ENCODE peak calls at places on chromosomes 4 and X, in eight cellular contexts. Y, O, B, U, V, D, P and N are unnamed samples.

GRCh38 chrX:106959897-106960296 is 39.7 kb downstream of the CLDN2 start:
- DNase-seq in Y (no peak), O (no peak), B (no peak), U (no peak), V (no peak), D (no peak), P (no peak), N (peak)

GRCh38 chrX:45824471-45824870 is 623.8 kb upstream of the DIPK2B start:
- DNase-seq in Y (peak), O (peak), B (no peak), U (peak), V (peak), D (no peak), P (no peak), N (peak)

GRCh38 chr4:123299212-123299651 is 97.4 kb upstream of the SPRY1 start:
- DNase-seq in Y (peak), O (no peak), B (no peak), U (no peak), V (no peak), D (no peak), P (no peak), N (peak)

GRCh38 chrX:46611658-46612362 is 38.2 kb downstream of the CHST7 start:
- DNase-seq in Y (no peak), O (no peak), B (no peak), U (no peak), V (no peak), D (no peak), P (no peak), N (no peak)

GRCh38 chrX:23202316-23202715 is 132.3 kb upstream of the PTCHD1 start:
- DNase-seq in Y (no peak), O (no peak), B (no peak), U (no peak), V (no peak), D (no peak), P (no peak), N (no peak)

GRCh38 chrX:96752776-96753175 is 68.1 kb downstream of the DIAPH2 start:
- DNase-seq in Y (peak), O (no peak), B (no peak), U (no peak), V (no peak), D (no peak), P (no peak), N (no peak)

GRCh38 chr4:184252136-184253071 is 34.7 kb upstream of the ENPP6 start:
- DNase-seq in Y (no peak), O (no peak), B (no peak), U (no peak), V (no peak), D (peak), P (no peak), N (no peak)

GRCh38 chr4:23853986-23854385 is 35.9 kb downstream of the PPARGC1A start:
- DNase-seq in Y (no peak), O (no peak), B (no peak), U (no peak), V (no peak), D (no peak), P (no peak), N (no peak)

GRCh38 chr4:74133786-74134499 is 24.0 kb upstream of the MTHFD2L start:
- DNase-seq in Y (peak), O (peak), B (peak), U (peak), V (peak), D (peak), P (peak), N (peak)

DNA sequence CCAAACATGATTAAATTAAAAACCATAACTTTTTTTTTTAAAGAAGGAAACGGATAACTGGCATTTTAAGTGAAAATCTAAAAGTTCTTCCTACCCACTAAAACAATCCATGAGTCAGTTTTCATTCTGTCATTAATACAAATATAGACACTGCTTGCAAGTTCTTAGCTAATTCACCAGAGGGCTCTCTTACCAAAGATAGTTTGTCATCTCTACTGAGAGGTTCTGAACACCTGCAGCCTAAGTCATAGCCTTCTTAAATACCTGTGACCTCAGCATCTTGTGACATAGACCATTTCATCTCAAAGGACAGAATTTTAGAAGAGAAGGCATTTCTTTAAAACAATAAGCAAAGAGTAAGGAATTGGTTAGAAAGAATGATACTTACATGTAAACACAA is 65.3 kb upstream of the FAM120C start:
- DNase-seq in Y (peak), O (no peak), B (no peak), U (no peak), V (no peak), D (no peak), P (no peak), N (peak)
- TF ChIP-seq CTCF in Y (peak), O (peak), B (no peak), U (no peak), V (peak), D (no peak), P (no peak), N (peak)

DNA sequence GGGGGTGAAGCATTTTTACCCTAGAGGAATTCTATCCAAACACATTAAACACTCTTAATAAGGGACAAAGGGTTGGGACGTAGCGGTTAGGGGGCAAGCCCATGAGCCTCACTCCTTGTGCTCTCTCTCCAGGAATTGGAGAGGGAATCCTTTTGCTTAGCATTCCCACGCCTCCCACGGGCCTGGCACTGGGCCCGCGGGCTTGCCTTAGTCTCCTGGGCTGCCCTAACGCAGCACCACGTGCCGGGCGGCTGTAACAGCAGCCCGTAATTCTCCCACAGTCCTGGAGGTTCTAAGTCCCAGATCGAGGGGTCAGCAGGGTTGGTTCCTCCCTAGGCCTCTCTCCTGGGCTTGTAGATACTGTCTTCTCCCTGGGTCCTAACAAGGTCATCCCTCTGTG is 67.5 kb downstream of the TBL1X start:
- DNase-seq in Y (peak), O (no peak), B (no peak), U (no peak), V (no peak), D (no peak), P (no peak), N (peak)
- H3K4me3 ChIP-seq in Y (no peak), O (no peak), B (no peak), U (no peak), V (no peak), D (no peak), P (no peak), N (no peak)

GRCh38 chr4:2755821-2756690 is at the start of gene TNIP2:
- DNase-seq in Y (peak), O (peak), B (peak), U (peak), V (peak), D (peak), P (peak), N (peak)
- TF ChIP-seq CTCF in Y (peak), O (peak), B (no peak), U (no peak), V (no peak), D (no peak), P (no peak), N (no peak)

DNA sequence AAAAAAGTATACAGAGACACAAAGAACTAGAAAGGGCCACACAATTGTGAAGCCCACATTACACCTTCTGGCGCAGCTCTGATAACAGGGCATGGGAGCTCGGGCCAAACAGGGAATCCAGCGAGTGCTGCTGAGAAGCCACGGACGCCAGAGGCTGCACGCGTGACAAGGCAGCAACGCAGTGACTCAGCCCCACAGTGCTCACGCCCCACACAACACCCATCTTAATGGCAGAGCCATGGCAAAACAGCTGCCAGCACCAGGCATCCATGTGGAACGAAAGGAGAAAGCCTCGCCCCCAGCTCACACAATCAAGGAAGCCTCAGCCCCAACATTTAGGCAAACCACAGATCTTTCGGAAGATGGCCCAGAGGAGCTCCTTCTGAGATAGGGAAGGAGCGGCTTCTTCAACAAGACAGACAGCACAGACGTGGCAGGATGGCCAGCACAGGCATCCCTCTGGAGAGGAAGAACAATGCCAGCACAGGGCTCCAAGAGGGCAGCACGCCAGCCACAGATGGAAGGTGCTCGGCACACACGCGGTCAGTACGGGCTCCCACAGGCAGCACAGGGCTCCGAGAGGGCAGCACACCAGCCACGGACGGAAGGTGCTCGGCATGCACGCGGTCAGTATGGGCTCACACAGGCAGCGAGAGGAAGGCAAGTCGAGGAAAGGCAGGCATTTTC is 33.1 kb downstream of the GAK start:
- DNase-seq in Y (no peak), O (no peak), B (no peak), U (no peak), V (no peak), D (peak), P (no peak), N (no peak)
- H3K4me3 ChIP-seq in Y (no peak), O (no peak), B (no peak), U (no peak), V (no peak), D (no peak), P (no peak), N (no peak)

DNA sequence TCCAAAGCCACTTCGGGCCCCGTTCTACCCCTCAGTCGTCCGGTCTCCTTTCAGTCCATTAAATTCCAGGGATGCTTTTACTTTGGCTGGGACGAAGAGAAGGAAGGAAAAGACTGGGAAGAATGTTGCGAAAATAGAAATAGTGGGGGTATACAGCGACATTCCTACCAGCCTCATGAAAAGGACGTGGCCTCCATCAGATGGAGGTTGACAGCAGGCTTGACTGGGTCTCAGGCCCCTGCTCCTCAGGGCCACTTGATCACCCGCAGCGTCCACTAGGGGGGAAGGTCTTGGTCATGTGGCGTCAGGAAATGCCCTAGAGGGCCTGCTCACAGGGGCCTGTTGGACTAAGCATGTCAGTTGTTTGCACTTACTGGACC is 671 bp upstream of the ANKRD50 start:
- DNase-seq in Y (peak), O (peak), B (peak), U (peak), V (peak), D (peak), P (peak), N (peak)
- TF ChIP-seq CTCF in Y (peak), O (peak), B (peak), U (no peak), V (peak), D (peak), P (peak), N (peak)

GRCh38 chrX:150896632-150897031 is 1.8 kb downstream of the CD99L2 start:
- DNase-seq in Y (no peak), O (no peak), B (no peak), U (no peak), V (no peak), D (no peak), P (no peak), N (no peak)

GRCh38 chrX:150899191-150899757 is 806 bp upstream of the CD99L2 start:
- DNase-seq in Y (peak), O (peak), B (peak), U (peak), V (peak), D (peak), P (peak), N (peak)

GRCh38 chrX:150893936-150894335 is 4.5 kb downstream of the CD99L2 start:
- DNase-seq in Y (no peak), O (no peak), B (no peak), U (no peak), V (no peak), D (no peak), P (no peak), N (no peak)

GRCh38 chrX:150898343-150899190 is at the start of gene CD99L2:
- DNase-seq in Y (peak), O (peak), B (peak), U (peak), V (peak), D (peak), P (peak), N (peak)

GRCh38 chrX:150897371-150898319 is 823 bp downstream of the CD99L2 start:
- DNase-seq in Y (peak), O (peak), B (no peak), U (peak), V (peak), D (peak), P (peak), N (peak)
- H3K4me3 ChIP-seq in Y (peak), O (peak), B (peak), U (peak), V (peak), D (peak), P (peak), N (peak)

GRCh38 chrX:10259716-10260115 is 102.9 kb downstream of the CLCN4 start:
- DNase-seq in Y (peak), O (no peak), B (no peak), U (no peak), V (no peak), D (no peak), P (no peak), N (peak)

GRCh38 chrX:10254746-10255145 is 98.0 kb downstream of the CLCN4 start:
- DNase-seq in Y (peak), O (no peak), B (no peak), U (no peak), V (no peak), D (no peak), P (no peak), N (peak)
- TF ChIP-seq CTCF in Y (no peak), O (no peak), B (no peak), U (no peak), V (no peak), D (no peak), P (no peak), N (peak)

GRCh38 chrX:38596939-38597338 is 35.6 kb downstream of the TSPAN7 start:
- DNase-seq in Y (no peak), O (no peak), B (no peak), U (no peak), V (no peak), D (no peak), P (no peak), N (no peak)

GRCh38 chrX:38600089-38600755 is 38.9 kb downstream of the TSPAN7 start:
- DNase-seq in Y (no peak), O (no peak), B (no peak), U (no peak), V (no peak), D (no peak), P (no peak), N (no peak)

GRCh38 chrX:38594434-38594833 is 33.1 kb downstream of the TSPAN7 start:
- DNase-seq in Y (no peak), O (no peak), B (no peak), U (no peak), V (no peak), D (no peak), P (no peak), N (no peak)

GRCh38 chrX:38595801-38596200 is 34.5 kb downstream of the TSPAN7 start:
- DNase-seq in Y (no peak), O (no peak), B (no peak), U (no peak), V (no peak), D (no peak), P (no peak), N (no peak)
- H3K4me3 ChIP-seq in Y (no peak), O (no peak), B (no peak), U (no peak), V (no peak), D (no peak), P (no peak), N (no peak)